ENCODE peak calls at places on chromosomes 16 and 17, in nine cellular contexts. One of them, this sample, is unnamed.

GRCh38 chr17:17765359-17765758 is 71.4 kb downstream of the SREBF1 start:
- DNase-seq in upper lobe of right lung: no peak
- DNase-seq in CD4-positive, alpha-beta memory T cell: no peak
- DNase-seq in NCI-H1105 treated with DMSO at 0.1 percent for 48 hours: no peak
- DNase-seq in non-pigmented ciliary epithelial cell: no peak
- DNase-seq in Calu3: no peak
- DNase-seq in tibial artery: no peak
- DNase-seq in GOT3: no peak
- DNase-seq in SJSA1: no peak
- DNase-seq in this sample: no peak

GRCh38 chr17:82590216-82590615 is 58.0 kb downstream of the WDR45B start:
- DNase-seq in upper lobe of right lung: no peak
- DNase-seq in CD4-positive, alpha-beta memory T cell: no peak
- DNase-seq in NCI-H1105 treated with DMSO at 0.1 percent for 48 hours: no peak
- DNase-seq in non-pigmented ciliary epithelial cell: no peak
- DNase-seq in Calu3: no peak
- DNase-seq in tibial artery: no peak
- DNase-seq in GOT3: no peak
- DNase-seq in SJSA1: no peak
- DNase-seq in this sample: no peak

GRCh38 chr16:78669994-78670393 is 570.5 kb downstream of the WWOX start:
- DNase-seq in upper lobe of right lung: no peak
- DNase-seq in CD4-positive, alpha-beta memory T cell: no peak
- DNase-seq in NCI-H1105 treated with DMSO at 0.1 percent for 48 hours: no peak
- DNase-seq in non-pigmented ciliary epithelial cell: no peak
- DNase-seq in Calu3: no peak
- DNase-seq in tibial artery: no peak
- DNase-seq in GOT3: no peak
- DNase-seq in SJSA1: no peak
- DNase-seq in this sample: no peak

GRCh38 chr17:303161-303560 is 49.4 kb downstream of the RPH3AL start:
- DNase-seq in upper lobe of right lung: no peak
- DNase-seq in CD4-positive, alpha-beta memory T cell: no peak
- DNase-seq in NCI-H1105 treated with DMSO at 0.1 percent for 48 hours: no peak
- DNase-seq in non-pigmented ciliary epithelial cell: no peak
- DNase-seq in Calu3: no peak
- DNase-seq in tibial artery: no peak
- DNase-seq in GOT3: no peak
- DNase-seq in SJSA1: no peak
- DNase-seq in this sample: no peak

GRCh38 chr17:81330884-81331245 is 35.8 kb upstream of the SLC38A10 start:
- DNase-seq in upper lobe of right lung: no peak
- DNase-seq in CD4-positive, alpha-beta memory T cell: no peak
- DNase-seq in NCI-H1105 treated with DMSO at 0.1 percent for 48 hours: no peak
- DNase-seq in non-pigmented ciliary epithelial cell: no peak
- DNase-seq in Calu3: no peak
- DNase-seq in tibial artery: no peak
- DNase-seq in GOT3: no peak
- DNase-seq in SJSA1: no peak
- DNase-seq in this sample: no peak

GRCh38 chr17:69269174-69269998 is 40.8 kb upstream of the ABCA10 start:
- DNase-seq in upper lobe of right lung: no peak
- DNase-seq in CD4-positive, alpha-beta memory T cell: no peak
- DNase-seq in NCI-H1105 treated with DMSO at 0.1 percent for 48 hours: no peak
- DNase-seq in non-pigmented ciliary epithelial cell: no peak
- DNase-seq in Calu3: no peak
- DNase-seq in tibial artery: no peak
- DNase-seq in GOT3: no peak
- DNase-seq in SJSA1: no peak
- DNase-seq in this sample: peak; percentile 61

GRCh38 chr17:1110844-1111598 is 68.8 kb downstream of the ABR start:
- DNase-seq in upper lobe of right lung: peak; percentile 91
- DNase-seq in CD4-positive, alpha-beta memory T cell: peak; percentile 36
- DNase-seq in NCI-H1105 treated with DMSO at 0.1 percent for 48 hours: no peak
- DNase-seq in non-pigmented ciliary epithelial cell: no peak
- DNase-seq in Calu3: peak; percentile 84
- DNase-seq in tibial artery: peak; percentile 90
- DNase-seq in GOT3: peak; percentile 32
- DNase-seq in SJSA1: peak; percentile 82
- DNase-seq in this sample: no peak

GRCh38 chr16:26525856-26526255 is 540.9 kb upstream of the C16orf82 start:
- DNase-seq in upper lobe of right lung: no peak
- DNase-seq in CD4-positive, alpha-beta memory T cell: no peak
- DNase-seq in NCI-H1105 treated with DMSO at 0.1 percent for 48 hours: no peak
- DNase-seq in non-pigmented ciliary epithelial cell: no peak
- DNase-seq in Calu3: no peak
- DNase-seq in tibial artery: no peak
- DNase-seq in GOT3: no peak
- DNase-seq in SJSA1: no peak
- DNase-seq in this sample: no peak

GRCh38 chr16:70635356-70636016 is 10.9 kb upstream of the IL34 start:
- DNase-seq in upper lobe of right lung: no peak
- DNase-seq in CD4-positive, alpha-beta memory T cell: no peak
- DNase-seq in NCI-H1105 treated with DMSO at 0.1 percent for 48 hours: no peak
- DNase-seq in non-pigmented ciliary epithelial cell: peak; percentile 62
- DNase-seq in Calu3: no peak
- DNase-seq in tibial artery: peak; percentile 26
- DNase-seq in GOT3: no peak
- DNase-seq in SJSA1: peak; percentile 42
- DNase-seq in this sample: peak; percentile 51

GRCh38 chr16:69150146-69150865 is 17.9 kb downstream of the UTP4 start:
- DNase-seq in upper lobe of right lung: no peak
- DNase-seq in CD4-positive, alpha-beta memory T cell: peak; percentile 53
- DNase-seq in NCI-H1105 treated with DMSO at 0.1 percent for 48 hours: peak; percentile 63
- DNase-seq in non-pigmented ciliary epithelial cell: no peak
- DNase-seq in Calu3: peak; percentile 68
- DNase-seq in tibial artery: peak; percentile 54
- DNase-seq in GOT3: no peak
- DNase-seq in SJSA1: peak; percentile 52
- DNase-seq in this sample: peak; percentile 64

GRCh38 chr17:60586288-60586974 is 13.6 kb upstream of the PPM1D start:
- DNase-seq in upper lobe of right lung: no peak
- DNase-seq in CD4-positive, alpha-beta memory T cell: no peak
- DNase-seq in NCI-H1105 treated with DMSO at 0.1 percent for 48 hours: no peak
- DNase-seq in non-pigmented ciliary epithelial cell: no peak
- DNase-seq in Calu3: no peak
- DNase-seq in tibial artery: no peak
- DNase-seq in GOT3: no peak
- DNase-seq in SJSA1: no peak
- DNase-seq in this sample: no peak

GRCh38 chr16:83939266-83939856 is 13.7 kb upstream of the OSGIN1 start:
- DNase-seq in upper lobe of right lung: no peak
- DNase-seq in CD4-positive, alpha-beta memory T cell: no peak
- DNase-seq in NCI-H1105 treated with DMSO at 0.1 percent for 48 hours: no peak
- DNase-seq in non-pigmented ciliary epithelial cell: no peak
- DNase-seq in Calu3: no peak
- DNase-seq in tibial artery: peak; percentile 53
- DNase-seq in GOT3: no peak
- DNase-seq in SJSA1: no peak
- DNase-seq in this sample: no peak

GRCh38 chr17:1878419-1879121 is 48.8 kb downstream of the RPA1 start:
- DNase-seq in upper lobe of right lung: peak; percentile 53
- DNase-seq in CD4-positive, alpha-beta memory T cell: no peak
- DNase-seq in NCI-H1105 treated with DMSO at 0.1 percent for 48 hours: no peak
- DNase-seq in non-pigmented ciliary epithelial cell: no peak
- DNase-seq in Calu3: no peak
- DNase-seq in tibial artery: no peak
- DNase-seq in GOT3: no peak
- DNase-seq in SJSA1: no peak
- DNase-seq in this sample: no peak

GRCh38 chr17:74295625-74296547 is 21.9 kb downstream of the DNAI2 start:
- DNase-seq in upper lobe of right lung: no peak
- DNase-seq in CD4-positive, alpha-beta memory T cell: no peak
- DNase-seq in NCI-H1105 treated with DMSO at 0.1 percent for 48 hours: no peak
- DNase-seq in non-pigmented ciliary epithelial cell: no peak
- DNase-seq in Calu3: no peak
- DNase-seq in tibial artery: no peak
- DNase-seq in GOT3: no peak
- DNase-seq in SJSA1: no peak
- DNase-seq in this sample: no peak

GRCh38 chr17:73933871-73934270 is 269.6 kb upstream of the RPL38 start:
- DNase-seq in upper lobe of right lung: no peak
- DNase-seq in CD4-positive, alpha-beta memory T cell: no peak
- DNase-seq in NCI-H1105 treated with DMSO at 0.1 percent for 48 hours: no peak
- DNase-seq in non-pigmented ciliary epithelial cell: no peak
- DNase-seq in Calu3: no peak
- DNase-seq in tibial artery: no peak
- DNase-seq in GOT3: no peak
- DNase-seq in SJSA1: no peak
- DNase-seq in this sample: no peak

GRCh38 chr17:50596191-50597037 is 35.9 kb downstream of the CACNA1G start:
- DNase-seq in upper lobe of right lung: no peak
- DNase-seq in CD4-positive, alpha-beta memory T cell: no peak
- DNase-seq in NCI-H1105 treated with DMSO at 0.1 percent for 48 hours: no peak
- DNase-seq in non-pigmented ciliary epithelial cell: no peak
- DNase-seq in Calu3: peak; percentile 67
- DNase-seq in tibial artery: no peak
- DNase-seq in GOT3: no peak
- DNase-seq in SJSA1: no peak
- DNase-seq in this sample: no peak

GRCh38 chr17:6669479-6670212 is 18.1 kb downstream of the C17orf100 start:
- DNase-seq in upper lobe of right lung: no peak
- DNase-seq in CD4-positive, alpha-beta memory T cell: no peak
- DNase-seq in NCI-H1105 treated with DMSO at 0.1 percent for 48 hours: no peak
- DNase-seq in non-pigmented ciliary epithelial cell: no peak
- DNase-seq in Calu3: peak; percentile 77
- DNase-seq in tibial artery: no peak
- DNase-seq in GOT3: no peak
- DNase-seq in SJSA1: no peak
- DNase-seq in this sample: no peak

GRCh38 chr17:78448356-78448993 is 70.0 kb downstream of the PGS1 start:
- DNase-seq in upper lobe of right lung: no peak
- DNase-seq in CD4-positive, alpha-beta memory T cell: no peak
- DNase-seq in NCI-H1105 treated with DMSO at 0.1 percent for 48 hours: no peak
- DNase-seq in non-pigmented ciliary epithelial cell: no peak
- DNase-seq in Calu3: no peak
- DNase-seq in tibial artery: no peak
- DNase-seq in GOT3: no peak
- DNase-seq in SJSA1: no peak
- DNase-seq in this sample: no peak

GRCh38 chr17:79808763-79809529 is 12.1 kb upstream of the CBX8 start:
- DNase-seq in upper lobe of right lung: no peak
- DNase-seq in CD4-positive, alpha-beta memory T cell: no peak
- DNase-seq in NCI-H1105 treated with DMSO at 0.1 percent for 48 hours: peak; percentile 42
- DNase-seq in non-pigmented ciliary epithelial cell: no peak
- DNase-seq in Calu3: peak; percentile 65
- DNase-seq in tibial artery: no peak
- DNase-seq in GOT3: no peak
- DNase-seq in SJSA1: no peak
- DNase-seq in this sample: no peak

GRCh38 chr17:42547698-42548069 is 5.0 kb upstream of the HSD17B1 start:
- DNase-seq in upper lobe of right lung: no peak
- DNase-seq in CD4-positive, alpha-beta memory T cell: no peak
- DNase-seq in NCI-H1105 treated with DMSO at 0.1 percent for 48 hours: no peak
- DNase-seq in non-pigmented ciliary epithelial cell: no peak
- DNase-seq in Calu3: no peak
- DNase-seq in tibial artery: no peak
- DNase-seq in GOT3: no peak
- DNase-seq in SJSA1: no peak
- DNase-seq in this sample: no peak

GRCh38 chr17:64063766-64064224 is 43.4 kb upstream of the ICAM2 start:
- DNase-seq in upper lobe of right lung: peak; percentile 93
- DNase-seq in CD4-positive, alpha-beta memory T cell: peak; percentile 74
- DNase-seq in NCI-H1105 treated with DMSO at 0.1 percent for 48 hours: no peak
- DNase-seq in non-pigmented ciliary epithelial cell: no peak
- DNase-seq in Calu3: peak; percentile 49
- DNase-seq in tibial artery: peak; percentile 47
- DNase-seq in GOT3: no peak
- DNase-seq in SJSA1: no peak
- DNase-seq in this sample: no peak

GRCh38 chr16:15966420-15967222 is 17.2 kb downstream of the ABCC1 start:
- DNase-seq in upper lobe of right lung: no peak
- DNase-seq in CD4-positive, alpha-beta memory T cell: no peak
- DNase-seq in NCI-H1105 treated with DMSO at 0.1 percent for 48 hours: no peak
- DNase-seq in non-pigmented ciliary epithelial cell: no peak
- DNase-seq in Calu3: peak; percentile 60
- DNase-seq in tibial artery: no peak
- DNase-seq in GOT3: no peak
- DNase-seq in SJSA1: peak; percentile 79
- DNase-seq in this sample: no peak

GRCh38 chr17:29789186-29790170 is 140.6 kb downstream of the SSH2 start:
- DNase-seq in upper lobe of right lung: peak; percentile 74
- DNase-seq in CD4-positive, alpha-beta memory T cell: no peak
- DNase-seq in NCI-H1105 treated with DMSO at 0.1 percent for 48 hours: no peak
- DNase-seq in non-pigmented ciliary epithelial cell: no peak
- DNase-seq in Calu3: no peak
- DNase-seq in tibial artery: peak; percentile 37
- DNase-seq in GOT3: no peak
- DNase-seq in SJSA1: no peak
- DNase-seq in this sample: no peak